ENCODE peak calls at places on chromosome 7, in six cellular contexts. V is bronchial epithelial cell, T is fibroblast of the aortic adventitia, G is tibial artery, N is heart left ventricle, M is Peyer's patch. A is an unnamed sample.

GRCh38 chr7:121081327-121081936 is 92.9 kb downstream of the CPED1 start:
- DNase-seq in M (no peak), T (peak; percentile 91), V (peak; percentile 70), G (no peak), N (no peak), A (peak; percentile 60)

GRCh38 chr7:47424523-47424922 is 157.4 kb downstream of the TNS3 start:
- DNase-seq in N (no peak), M (no peak), V (no peak), G (peak; percentile 56), T (no peak), A (no peak)

GRCh38 chr7:116953372-116953726 is at the start of gene ST7:
- DNase-seq in N (no peak), G (peak; percentile 79), V (peak; percentile 65), T (peak; percentile 68), M (peak; percentile 80), A (peak; percentile 82)

GRCh38 chr7:38215115-38215514 is 37.1 kb downstream of the STARD3NL start:
- DNase-seq in N (no peak), T (peak; percentile 14), V (peak; percentile 6), G (no peak), M (no peak), A (peak; percentile 15)

GRCh38 chr7:89247207-89247606 is 451.7 kb upstream of the TEX47 start:
- DNase-seq in M (no peak), G (no peak), N (no peak), T (no peak), V (no peak), A (no peak)

GRCh38 chr7:68718059-68718685 is 880.1 kb upstream of the AUTS2 start:
- DNase-seq in G (no peak), N (no peak), M (no peak), T (peak; percentile 11), V (no peak), A (no peak)

GRCh38 chr7:140673063-140673769 is 471 bp downstream of the ADCK2 start:
- DNase-seq in M (peak; percentile 84), G (peak; percentile 73), T (no peak), N (peak; percentile 45), V (peak; percentile 48), A (peak; percentile 77)

GRCh38 chr7:158274404-158274811 is 313.2 kb downstream of the PTPRN2 start:
- DNase-seq in G (peak; percentile 47), V (no peak), N (no peak), T (no peak), M (peak; percentile 32), A (no peak)

GRCh38 chr7:79282882-79283602 is 170.4 kb downstream of the MAGI2 start:
- DNase-seq in M (no peak), N (no peak), T (peak; percentile 84), G (no peak), V (peak; percentile 85), A (no peak)

GRCh38 chr7:148835854-148836253 is 48.2 kb downstream of the EZH2 start:
- DNase-seq in V (no peak), M (no peak), N (no peak), T (no peak), G (no peak), A (no peak)

GRCh38 chr7:43211276-43211675 is 98.8 kb downstream of the HECW1 start:
- DNase-seq in T (no peak), M (no peak), G (no peak), V (peak; percentile 5), N (no peak), A (no peak)
- TF ChIP-seq CTCF in T (no peak), M (no peak), G (no peak), V (peak; percentile 21), N (no peak), A (no peak)

DNA sequence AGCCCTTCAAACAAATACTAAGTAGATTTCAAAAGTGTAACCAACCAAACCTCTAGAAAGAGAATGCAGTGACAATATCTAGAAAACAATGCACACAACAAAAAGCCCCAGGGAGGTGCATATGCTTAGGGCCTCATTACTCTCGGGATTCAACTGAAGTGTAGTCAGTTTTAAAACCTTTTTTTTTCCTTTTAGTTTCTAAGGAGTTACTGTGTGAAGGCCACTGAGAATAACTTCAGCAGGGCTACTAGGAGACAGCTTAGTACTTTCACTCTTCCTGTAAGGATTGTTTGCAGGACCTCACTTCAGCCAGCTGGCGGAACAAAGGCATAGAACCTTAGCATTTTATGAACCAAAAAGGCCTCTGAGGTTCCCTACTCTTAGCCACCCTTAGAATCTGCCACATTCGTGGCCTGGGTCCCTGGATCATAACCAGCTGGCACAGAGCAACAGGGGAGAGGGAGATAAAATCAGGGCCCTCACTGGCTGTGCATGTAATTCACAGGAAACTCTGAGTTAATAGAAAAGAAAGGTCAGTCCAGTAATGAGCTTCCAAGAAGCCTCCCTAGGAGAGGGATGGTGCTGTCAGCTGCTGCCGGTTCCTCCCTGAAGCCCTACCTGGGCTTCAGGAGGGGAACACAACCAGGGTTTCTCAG is 3.6 kb downstream of the VOPP1 start:
- DNase-seq in V (no peak), M (no peak), N (no peak), T (peak; percentile 42), G (no peak), A (no peak)
- TF ChIP-seq CTCF in V (no peak), M (no peak), N (no peak), T (peak; percentile 26), G (no peak), A (no peak)

DNA sequence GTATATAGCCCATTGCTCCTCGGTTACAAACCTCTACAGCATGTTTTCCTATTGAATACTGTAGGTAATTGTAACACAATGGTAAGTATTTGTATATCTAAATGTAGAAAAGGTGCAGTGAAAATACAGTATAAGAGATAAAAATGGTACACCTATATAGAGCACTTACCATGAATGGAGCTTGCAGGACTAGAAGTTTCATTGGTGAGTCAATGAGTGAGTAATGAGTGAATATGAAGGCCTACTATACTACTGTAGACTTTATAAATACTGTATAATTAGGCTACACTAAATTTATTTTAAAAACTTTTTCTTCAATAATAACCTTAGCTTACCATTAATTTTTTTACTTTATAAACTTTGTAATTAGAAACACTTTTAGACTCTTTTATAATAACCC is 239.7 kb downstream of the CDK14 start:
- DNase-seq in T (no peak), M (no peak), V (peak; percentile 59), N (no peak), G (no peak), A (no peak)
- TF ChIP-seq CTCF in T (no peak), M (no peak), V (no peak), N (no peak), G (no peak), A (no peak)

DNA sequence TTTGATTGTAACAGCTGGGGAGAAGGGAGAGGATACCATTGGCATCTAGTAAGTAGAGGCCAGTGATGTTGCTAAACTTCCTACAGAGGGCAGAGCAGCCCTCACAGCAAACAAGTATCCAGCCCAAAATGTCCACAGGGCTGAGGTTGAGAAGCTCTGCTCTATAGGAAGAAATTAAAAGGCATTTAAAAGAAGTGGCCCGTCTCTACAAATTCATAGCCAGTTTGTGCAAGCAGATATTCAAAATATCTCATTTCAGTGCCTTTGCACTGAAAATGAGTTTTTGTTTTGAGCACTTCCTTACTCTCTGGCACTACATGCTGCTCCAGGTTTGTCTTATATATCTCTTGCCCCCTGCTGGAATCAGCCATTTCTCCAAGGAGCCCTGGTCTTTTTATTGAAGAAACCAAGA is 330.0 kb downstream of the BBS9 start:
- DNase-seq in M (no peak), N (no peak), V (peak; percentile 72), T (peak; percentile 78), G (no peak), A (peak; percentile 46)
- TF ChIP-seq CTCF in M (peak; percentile 49), N (peak; percentile 42), V (peak; percentile 72), T (peak; percentile 70), G (peak; percentile 36), A (peak; percentile 49)

GRCh38 chr7:30322656-30323355 is 38.4 kb downstream of the ZNRF2 start:
- DNase-seq in V (peak; percentile 89), M (no peak), T (no peak), N (no peak), G (no peak), A (no peak)
- TF ChIP-seq CTCF in V (no peak), M (no peak), T (no peak), N (no peak), G (no peak), A (no peak)

GRCh38 chr7:70458195-70458695 is 673.7 kb upstream of the GALNT17 start:
- DNase-seq in T (no peak), M (no peak), G (no peak), V (no peak), N (no peak), A (no peak)
- TF ChIP-seq CTCF in T (no peak), M (no peak), G (no peak), V (no peak), N (no peak), A (no peak)

GRCh38 chr7:24857623-24858022 is 100.4 kb upstream of the GSDME start:
- DNase-seq in M (no peak), V (no peak), T (no peak), G (no peak), N (no peak), A (no peak)

GRCh38 chr7:24854866-24855265 is 97.6 kb upstream of the GSDME start:
- DNase-seq in V (no peak), G (no peak), T (peak; percentile 33), M (no peak), N (no peak), A (no peak)

GRCh38 chr7:24862461-24862860 is 105.2 kb upstream of the GSDME start:
- DNase-seq in M (no peak), N (no peak), G (no peak), V (no peak), T (no peak), A (peak; percentile 42)

GRCh38 chr7:24860611-24861010 is 103.3 kb upstream of the GSDME start:
- DNase-seq in M (no peak), T (no peak), G (no peak), N (no peak), V (no peak), A (no peak)

DNA sequence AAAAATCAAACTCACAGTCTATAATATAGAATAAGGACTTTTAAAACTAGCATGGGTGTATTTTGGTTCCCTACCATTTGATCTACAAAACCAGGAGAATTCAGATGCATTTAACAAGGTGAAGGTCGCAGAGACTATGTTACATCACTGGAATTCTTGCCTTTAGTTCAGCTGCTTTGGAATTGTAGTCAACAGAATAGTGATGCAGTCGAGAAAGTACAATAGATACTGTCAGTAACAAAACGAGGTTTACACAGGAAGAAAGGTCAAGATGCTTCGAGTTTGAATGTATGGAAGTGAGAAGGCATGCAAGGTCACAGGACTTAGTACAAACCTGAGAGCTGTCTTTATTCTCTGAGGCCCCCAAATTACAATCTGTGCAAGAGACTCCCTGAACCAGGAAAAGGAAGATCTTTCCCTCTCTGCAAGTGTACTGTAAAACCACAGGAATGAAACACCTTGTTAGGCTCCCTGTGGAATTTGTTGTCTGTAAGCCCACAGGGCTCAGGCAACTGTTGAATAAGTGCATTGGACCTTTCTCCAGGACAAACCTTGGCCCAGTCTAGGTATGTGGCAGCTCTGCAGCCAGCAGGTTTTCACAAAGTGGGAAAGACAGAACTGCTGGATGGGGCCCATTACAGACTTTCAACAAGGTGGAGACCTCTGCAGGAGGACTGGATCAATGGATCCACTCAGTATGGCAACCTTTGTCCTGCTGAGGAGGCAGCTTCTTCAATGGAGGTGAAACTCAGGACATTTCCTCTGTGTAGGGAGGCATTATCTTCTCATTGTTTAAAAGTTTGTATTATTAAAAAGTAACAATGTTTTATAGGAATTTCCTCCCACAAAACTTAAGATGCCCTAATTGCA is 101.1 kb upstream of the GSDME start:
- DNase-seq in T (no peak), N (no peak), M (no peak), G (no peak), V (no peak), A (no peak)
- TF ChIP-seq CTCF in T (no peak), N (no peak), M (no peak), G (no peak), V (no peak), A (no peak)

GRCh38 chr7:111853231-111853990 is 291.1 kb upstream of the IMMP2L start:
- DNase-seq in N (no peak), M (no peak), G (no peak), T (peak; percentile 22), V (no peak), A (no peak)
- TF ChIP-seq CTCF in N (no peak), M (no peak), G (no peak), T (peak; percentile 19), V (no peak), A (peak; percentile 23)